ENCODE peak calls at places on chromosome 11, in five cellular contexts. M is right atrium auricular region, B is heart left ventricle, P is K562, J is tibial nerve. L is an unnamed sample.

GRCh38 chr11:17197431-17197898 is 10.3 kb downstream of the PIK3C2A start:
- DNase-seq in M (no peak), B (no peak), P (no peak), J (no peak), L (no peak)

GRCh38 chr11:68303982-68304780 is 8.2 kb upstream of the LRP5 start:
- DNase-seq in M (no peak), B (no peak), P (no peak), J (no peak), L (no peak)

GRCh38 chr11:27319065-27319464 is 44.0 kb downstream of the CCDC34 start:
- DNase-seq in M (no peak), B (no peak), P (no peak), J (no peak), L (no peak)

GRCh38 chr11:14117632-14118031 is 155.1 kb downstream of the SPON1 start:
- DNase-seq in M (no peak), B (no peak), P (no peak), J (no peak), L (no peak)

GRCh38 chr11:105861225-105861624 is 160.8 kb downstream of the MSANTD4 start:
- DNase-seq in M (no peak), B (no peak), P (no peak), J (no peak), L (no peak)

GRCh38 chr11:88363004-88363403 is 25.5 kb upstream of the CTSC start:
- DNase-seq in M (no peak), B (no peak), P (no peak), J (no peak), L (no peak)

GRCh38 chr11:108483163-108483562 is 15.0 kb downstream of the POGLUT3 start:
- DNase-seq in M (no peak), B (no peak), P (no peak), J (no peak), L (no peak)

GRCh38 chr11:78192911-78193341 is 4.2 kb downstream of the USP35 start:
- DNase-seq in M (no peak), B (no peak), P (no peak), J (no peak), L (no peak)

GRCh38 chr11:104946907-104947306 is 21.5 kb downstream of the CASP4 start:
- DNase-seq in M (no peak), B (no peak), P (peak; percentile 12), J (no peak), L (no peak)

GRCh38 chr11:85875505-85875904 is 20.3 kb downstream of the CCDC83 start:
- DNase-seq in M (no peak), B (no peak), P (no peak), J (no peak), L (no peak)

GRCh38 chr11:36454551-36454950 is 55.5 kb downstream of the TRAF6 start:
- DNase-seq in M (no peak), B (no peak), P (no peak), J (no peak), L (no peak)

DNA sequence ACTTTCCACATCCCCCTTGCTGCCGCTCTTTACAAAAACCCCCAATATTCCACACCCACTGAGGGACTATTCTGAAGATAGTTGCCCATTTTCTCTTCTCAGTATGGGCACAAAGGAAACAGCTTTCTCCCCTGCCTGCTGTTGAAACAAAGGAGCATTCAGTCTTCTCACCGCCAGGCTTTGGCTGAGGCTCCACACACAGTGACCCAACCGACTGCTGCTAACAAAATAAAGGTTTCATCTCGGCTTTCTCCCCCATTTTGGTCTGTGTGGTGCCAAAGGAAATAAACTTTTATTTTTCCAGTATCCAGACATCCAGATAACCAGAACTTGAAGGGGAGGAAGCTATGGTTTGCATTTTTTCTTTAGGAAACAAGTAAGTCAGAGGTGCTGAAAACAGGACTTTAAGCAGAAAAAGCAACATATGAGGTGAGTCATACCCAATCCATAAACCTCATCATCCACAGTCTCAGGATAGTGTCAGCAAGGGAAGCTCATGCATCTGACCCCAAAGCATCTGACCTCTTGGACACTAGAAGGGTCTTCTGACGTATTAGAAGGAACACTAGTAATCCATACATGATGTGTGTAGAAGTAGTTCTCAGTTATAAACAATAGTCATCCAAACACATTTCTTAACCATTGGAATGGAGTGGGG is 6.4 kb downstream of the CLMP start:
- DNase-seq in M (no peak), B (no peak), P (no peak), J (no peak), L (no peak)
- TF ChIP-seq CTCF in M (no peak), B (no peak), P (no peak), J (no peak), L (no peak)

GRCh38 chr11:72012897-72013721 is 14.4 kb downstream of the IL18BP start:
- DNase-seq in M (no peak), B (peak; percentile 78), P (no peak), J (peak; percentile 60), L (peak; percentile 81)
- H3K27ac ChIP-seq in M (peak overlapping the region; percentile 49), B (peak overlapping the region; percentile 62), P (no peak overlapping the region), J (peak overlapping the region; percentile 22), L (peak overlapping the region; percentile 27)

GRCh38 chr11:74822187-74822586 is 73.5 kb downstream of the RNF169 start:
- DNase-seq in M (no peak), B (no peak), P (no peak), J (no peak), L (no peak)
- TF ChIP-seq CTCF in M (no peak), B (no peak), P (no peak), J (no peak), L (no peak)

GRCh38 chr11:2384723-2385041 is 7.6 kb downstream of the CD81 start:
- DNase-seq in M (no peak), B (no peak), P (no peak), J (no peak), L (no peak)
- H3K27ac ChIP-seq in M (peak overlapping the region; percentile 100), B (no peak overlapping the region), P (no peak overlapping the region), J (peak overlapping the region; percentile 97), L (peak overlapping the region; percentile 95)

GRCh38 chr11:3959015-3959917 is 103.8 kb downstream of the STIM1 start:
- DNase-seq in M (no peak), B (no peak), P (peak; percentile 41), J (no peak), L (no peak)
- TF ChIP-seq CTCF in M (no peak), B (no peak), P (peak; percentile 65), J (no peak), L (no peak)

GRCh38 chr11:3130269-3131071 is 34.6 kb downstream of the OSBPL5 start:
- DNase-seq in M (no peak), B (peak; percentile 44), P (no peak), J (no peak), L (no peak)
- H3K27ac ChIP-seq in M (no peak overlapping the region), B (no peak overlapping the region), P (no peak overlapping the region), J (peak overlapping the region; percentile 77), L (no peak overlapping the region)

L was measured in coronary artery.